ENCODE peak calls at places on chromosomes 12 and 14, in four cellular contexts. Q is GM12891, C is HepG2, K is H1. Z is an unnamed sample.

GRCh38 chr14:99745307-99745951 is 47.8 kb upstream of the EML1 start:
- DNase-seq in Q (no peak), C (no peak), K (no peak), Z (no peak)

GRCh38 chr12:71935594-71935993 is 3.1 kb upstream of the TPH2 start:
- DNase-seq in Q (no peak), C (no peak), K (no peak), Z (no peak)

GRCh38 chr12:8532045-8532444 is 8.7 kb downstream of the CLEC4E start:
- DNase-seq in Q (no peak), C (no peak), K (no peak), Z (no peak)

GRCh38 chr12:107736914-107737313 is 24.0 kb downstream of the PRDM4 start:
- DNase-seq in Q (peak; percentile 39), C (no peak), K (no peak), Z (peak; percentile 41)

GRCh38 chr12:144650-145284 is 69.2 kb downstream of the SLC6A12 start:
- DNase-seq in Q (no peak), C (no peak), K (no peak), Z (no peak)

GRCh38 chr14:67892466-67893120 is 73.0 kb downstream of the RAD51B start:
- DNase-seq in Q (no peak), C (no peak), K (no peak), Z (no peak)

GRCh38 chr12:56687225-56688128 is 607 bp downstream of the PTGES3 start:
- DNase-seq in Q (no peak), C (no peak), K (no peak), Z (peak; percentile 23)

GRCh38 chr12:107091989-107092641 is 1.2 kb downstream of the CRY1 start:
- DNase-seq in Q (no peak), C (peak; percentile 86), K (no peak), Z (no peak)

GRCh38 chr12:5254703-5255102 is 177.2 kb upstream of the NTF3 start:
- DNase-seq in Q (no peak), C (no peak), K (no peak), Z (no peak)

GRCh38 chr14:60151715-60152114 is 13.5 kb downstream of the DHRS7 start:
- DNase-seq in Q (no peak), C (no peak), K (no peak), Z (no peak)

GRCh38 chr12:114933428-114934160 is 249.6 kb upstream of the TBX3 start:
- DNase-seq in Q (no peak), C (peak; percentile 46), K (no peak), Z (no peak)

GRCh38 chr12:120399531-120399930 is 30.6 kb upstream of the MSI1 start:
- DNase-seq in Q (no peak), C (no peak), K (no peak), Z (no peak)

GRCh38 chr12:18135509-18135908 is 45.5 kb upstream of the RERGL start:
- DNase-seq in Q (no peak), C (no peak), K (no peak), Z (no peak)

GRCh38 chr14:97218713-97219355 is 421.7 kb downstream of the VRK1 start:
- DNase-seq in Q (no peak), C (no peak), K (peak; percentile 25), Z (no peak)

GRCh38 chr14:91511014-91511466 is 930 bp upstream of the PPP4R3A start:
- DNase-seq in Q (no peak), C (peak; percentile 5), K (no peak), Z (no peak)

GRCh38 chr12:104535383-104535782 is 78.6 kb downstream of the CHST11 start:
- DNase-seq in Q (no peak), C (no peak), K (no peak), Z (no peak)

GRCh38 chr14:90523544-90523943 is 126.7 kb downstream of the CALM1 start:
- DNase-seq in Q (no peak), C (no peak), K (no peak), Z (no peak)

GRCh38 chr14:56482306-56482705 is 97.3 kb upstream of the TMEM260 start:
- DNase-seq in Q (no peak), C (no peak), K (peak; percentile 15), Z (no peak)

GRCh38 chr14:87108726-87109125 is 884.3 kb downstream of the GALC start:
- DNase-seq in Q (no peak), C (no peak), K (no peak), Z (no peak)

GRCh38 chr12:56987551-56988053 is 18.7 kb downstream of the ZBTB39 start:
- DNase-seq in Q (peak; percentile 54), C (peak; percentile 46), K (peak; percentile 72), Z (no peak)

GRCh38 chr14:44297437-44297836 is 209.6 kb downstream of the FSCB start:
- DNase-seq in Q (no peak), C (no peak), K (no peak), Z (no peak)

GRCh38 chr12:54417712-54418440 is 1.2 kb downstream of the ITGA5 start:
- DNase-seq in Q (no peak), C (no peak), K (no peak), Z (no peak)

GRCh38 chr14:58327019-58327418 is 28.7 kb downstream of the ARID4A start:
- DNase-seq in Q (no peak), C (no peak), K (no peak), Z (no peak)

GRCh38 chr14:69616408-69616773 is 5.0 kb downstream of the SUSD6 start:
- DNase-seq in Q (no peak), C (no peak), K (no peak), Z (no peak)

GRCh38 chr14:60170948-60171347 is 5.8 kb upstream of the DHRS7 start:
- DNase-seq in Q (no peak), C (peak; percentile 6), K (no peak), Z (no peak)

GRCh38 chr14:73142216-73142615 is 5.9 kb downstream of the PSEN1 start:
- DNase-seq in Q (no peak), C (no peak), K (no peak), Z (no peak)

GRCh38 chr14:70097576-70098256 is 91.0 kb downstream of the SLC8A3 start:
- DNase-seq in Q (no peak), C (no peak), K (no peak), Z (no peak)

GRCh38 chr12:94563261-94563660 is 87.1 kb downstream of the TMCC3 start:
- DNase-seq in Q (no peak), C (no peak), K (no peak), Z (no peak)

GRCh38 chr14:91396959-91397815 is 20.4 kb downstream of the CCDC88C start:
- DNase-seq in Q (peak; percentile 78), C (no peak), K (no peak), Z (peak; percentile 89)

GRCh38 chr14:53060046-53060445 is 93.1 kb downstream of the DDHD1 start:
- DNase-seq in Q (no peak), C (no peak), K (no peak), Z (no peak)

GRCh38 chr12:131491155-131491554 is 219.7 kb upstream of the SFSWAP start:
- DNase-seq in Q (no peak), C (no peak), K (no peak), Z (no peak)
- TF ChIP-seq POLR2AphosphoS5 in Q (no peak), C (no peak), K (no peak), Z (no peak)

GRCh38 chr12:62912644-62913043 is 22.3 kb downstream of the PPM1H start:
- DNase-seq in Q (no peak), C (no peak), K (no peak), Z (no peak)

GRCh38 chr12:62911288-62911687 is 23.7 kb downstream of the PPM1H start:
- DNase-seq in Q (no peak), C (no peak), K (no peak), Z (no peak)

GRCh38 chr12:62908667-62909066 is 26.3 kb downstream of the PPM1H start:
- DNase-seq in Q (no peak), C (no peak), K (no peak), Z (no peak)

GRCh38 chr12:62909340-62909739 is 25.6 kb downstream of the PPM1H start:
- DNase-seq in Q (no peak), C (no peak), K (no peak), Z (no peak)

DNA sequence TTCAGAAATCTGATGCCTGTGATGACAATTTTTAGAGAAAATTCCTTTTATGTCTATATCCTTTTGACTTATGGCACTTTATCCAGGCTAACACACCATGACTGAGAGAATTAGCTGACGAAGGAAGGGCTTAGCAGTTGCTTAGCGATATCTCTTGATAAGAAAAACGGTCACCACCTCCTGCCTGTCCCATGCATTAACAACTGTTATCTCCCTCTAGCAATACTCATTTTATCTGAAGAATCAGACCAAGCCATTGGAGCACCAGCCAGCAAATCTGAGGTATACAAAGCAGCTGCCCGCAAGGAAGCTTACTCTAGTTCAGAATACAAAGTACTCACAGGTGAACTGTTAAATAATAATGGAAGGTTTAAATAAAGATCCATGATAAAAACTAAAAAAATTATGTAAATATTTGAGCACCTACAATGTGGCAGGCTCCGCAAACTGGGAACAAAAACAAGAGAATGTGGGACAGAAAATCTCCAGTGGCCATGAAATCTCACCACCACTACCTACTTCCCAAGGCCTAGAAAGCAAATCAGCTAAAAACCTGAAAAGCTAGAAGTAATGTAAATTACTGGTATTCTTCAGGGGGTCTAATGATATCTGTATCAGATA is 24.3 kb downstream of the PPM1H start:
- DNase-seq in Q (no peak), C (no peak), K (no peak), Z (no peak)
- TF ChIP-seq TAF1 in Q (no peak), C (no peak), K (no peak), Z (no peak)

GRCh38 chr12:102612008-102612407 is 131.6 kb upstream of the IGF1 start:
- DNase-seq in Q (no peak), C (no peak), K (peak; percentile 1), Z (no peak)
- TF ChIP-seq POLR2A in Q (no peak), C (no peak), K (no peak), Z (no peak)

GRCh38 chr12:121802843-121803698 is 738 bp upstream of the SETD1B start:
- DNase-seq in Q (peak; percentile 77), C (peak; percentile 93), K (peak; percentile 70), Z (peak; percentile 77)
- TF ChIP-seq POLR2AphosphoS5 in Q (peak; percentile 98), C (peak; percentile 97), K (peak; percentile 94), Z (peak; percentile 98)